ENCODE peak calls at places on chromosome 4, in seven cellular contexts. One of them, this sample, is unnamed.

GRCh38 chr4:85639946-85640345 is 165.0 kb downstream of the ARHGAP24 start:
- DNase-seq in astrocyte: no peak
- DNase-seq in MM.1S: no peak
- DNase-seq in fibroblast of lung: no peak
- DNase-seq in hepatocyte: no peak
- DNase-seq in GM23248: no peak
- DNase-seq in endothelial cell of umbilical vein: no peak
- DNase-seq in this sample: no peak

GRCh38 chr4:171875291-171875690 is 62.1 kb downstream of the GALNTL6 start:
- DNase-seq in astrocyte: no peak
- DNase-seq in MM.1S: no peak
- DNase-seq in fibroblast of lung: no peak
- DNase-seq in hepatocyte: no peak
- DNase-seq in GM23248: no peak
- DNase-seq in endothelial cell of umbilical vein: no peak
- DNase-seq in this sample: no peak

GRCh38 chr4:183349673-183350072 is 27.4 kb upstream of the CLDN24 start:
- DNase-seq in astrocyte: peak; percentile 75
- DNase-seq in MM.1S: no peak
- DNase-seq in fibroblast of lung: peak; percentile 60
- DNase-seq in hepatocyte: no peak
- DNase-seq in GM23248: peak; percentile 89
- DNase-seq in endothelial cell of umbilical vein: no peak
- DNase-seq in this sample: no peak

GRCh38 chr4:186736466-186736865 is 12.8 kb upstream of the FAT1 start:
- DNase-seq in astrocyte: no peak
- DNase-seq in MM.1S: no peak
- DNase-seq in fibroblast of lung: no peak
- DNase-seq in hepatocyte: no peak
- DNase-seq in GM23248: no peak
- DNase-seq in endothelial cell of umbilical vein: no peak
- DNase-seq in this sample: no peak

GRCh38 chr4:166169111-166169510 is 296.1 kb downstream of the TLL1 start:
- DNase-seq in astrocyte: no peak
- DNase-seq in MM.1S: peak; percentile 10
- DNase-seq in fibroblast of lung: no peak
- DNase-seq in hepatocyte: peak; percentile 9
- DNase-seq in GM23248: peak; percentile 21
- DNase-seq in endothelial cell of umbilical vein: no peak
- DNase-seq in this sample: peak; percentile 67

GRCh38 chr4:141797966-141798365 is 161.6 kb downstream of the IL15 start:
- DNase-seq in astrocyte: no peak
- DNase-seq in MM.1S: no peak
- DNase-seq in fibroblast of lung: peak; percentile 37
- DNase-seq in hepatocyte: no peak
- DNase-seq in GM23248: peak; percentile 58
- DNase-seq in endothelial cell of umbilical vein: no peak
- DNase-seq in this sample: no peak

GRCh38 chr4:98546910-98547544 is 111.4 kb downstream of the TSPAN5 start:
- DNase-seq in astrocyte: peak; percentile 66
- DNase-seq in MM.1S: no peak
- DNase-seq in fibroblast of lung: peak; percentile 81
- DNase-seq in hepatocyte: no peak
- DNase-seq in GM23248: peak; percentile 86
- DNase-seq in endothelial cell of umbilical vein: peak; percentile 59
- DNase-seq in this sample: peak; percentile 90

GRCh38 chr4:15182600-15183222 is 180.4 kb downstream of the CPEB2 start:
- DNase-seq in astrocyte: peak; percentile 51
- DNase-seq in MM.1S: no peak
- DNase-seq in fibroblast of lung: no peak
- DNase-seq in hepatocyte: no peak
- DNase-seq in GM23248: peak; percentile 46
- DNase-seq in endothelial cell of umbilical vein: peak; percentile 4
- DNase-seq in this sample: no peak

GRCh38 chr4:67275179-67275750 is 270.0 kb downstream of the CENPC start:
- DNase-seq in astrocyte: no peak
- DNase-seq in MM.1S: no peak
- DNase-seq in fibroblast of lung: no peak
- DNase-seq in hepatocyte: no peak
- DNase-seq in GM23248: no peak
- DNase-seq in endothelial cell of umbilical vein: no peak
- DNase-seq in this sample: no peak

GRCh38 chr4:147846318-147847135 is 114.6 kb downstream of the ARHGAP10 start:
- DNase-seq in astrocyte: no peak
- DNase-seq in MM.1S: no peak
- DNase-seq in fibroblast of lung: peak; percentile 15
- DNase-seq in hepatocyte: no peak
- DNase-seq in GM23248: no peak
- DNase-seq in endothelial cell of umbilical vein: peak; percentile 69
- DNase-seq in this sample: no peak

GRCh38 chr4:87005690-87006461 is 71.1 kb downstream of the AFF1 start:
- DNase-seq in astrocyte: no peak
- DNase-seq in MM.1S: peak; percentile 75
- DNase-seq in fibroblast of lung: peak; percentile 18
- DNase-seq in hepatocyte: no peak
- DNase-seq in GM23248: peak; percentile 54
- DNase-seq in endothelial cell of umbilical vein: peak; percentile 44
- DNase-seq in this sample: no peak

GRCh38 chr4:106019771-106020170 is 124.5 kb downstream of the NPNT start:
- DNase-seq in astrocyte: peak; percentile 68
- DNase-seq in MM.1S: no peak
- DNase-seq in fibroblast of lung: no peak
- DNase-seq in hepatocyte: no peak
- DNase-seq in GM23248: peak; percentile 56
- DNase-seq in endothelial cell of umbilical vein: no peak
- DNase-seq in this sample: no peak

GRCh38 chr4:139745111-139745639 is 79.6 kb downstream of the MGST2 start:
- DNase-seq in astrocyte: no peak
- DNase-seq in MM.1S: no peak
- DNase-seq in fibroblast of lung: no peak
- DNase-seq in hepatocyte: no peak
- DNase-seq in GM23248: no peak
- DNase-seq in endothelial cell of umbilical vein: no peak
- DNase-seq in this sample: no peak

GRCh38 chr4:168811793-168812651 is 198.0 kb downstream of the CBR4 start:
- DNase-seq in astrocyte: peak; percentile 85
- DNase-seq in MM.1S: no peak
- DNase-seq in fibroblast of lung: peak; percentile 73
- DNase-seq in hepatocyte: peak; percentile 41
- DNase-seq in GM23248: peak; percentile 79
- DNase-seq in endothelial cell of umbilical vein: peak; percentile 59
- DNase-seq in this sample: peak; percentile 28

GRCh38 chr4:168769416-168769815 is 240.6 kb downstream of the CBR4 start:
- DNase-seq in astrocyte: peak; percentile 94
- DNase-seq in MM.1S: no peak
- DNase-seq in fibroblast of lung: peak; percentile 58
- DNase-seq in hepatocyte: peak; percentile 31
- DNase-seq in GM23248: peak; percentile 30
- DNase-seq in endothelial cell of umbilical vein: peak; percentile 72
- DNase-seq in this sample: no peak

GRCh38 chr4:47213971-47214370 is 182.6 kb downstream of the GABRB1 start:
- DNase-seq in astrocyte: peak; percentile 98
- DNase-seq in MM.1S: no peak
- DNase-seq in fibroblast of lung: peak; percentile 90
- DNase-seq in hepatocyte: peak; percentile 24
- DNase-seq in GM23248: peak; percentile 67
- DNase-seq in endothelial cell of umbilical vein: no peak
- DNase-seq in this sample: peak; percentile 56

GRCh38 chr4:83604315-83604714 is 68.4 kb downstream of the GPAT3 start:
- DNase-seq in astrocyte: no peak
- DNase-seq in MM.1S: no peak
- DNase-seq in fibroblast of lung: no peak
- DNase-seq in hepatocyte: no peak
- DNase-seq in GM23248: no peak
- DNase-seq in endothelial cell of umbilical vein: no peak
- DNase-seq in this sample: no peak

GRCh38 chr4:188879598-188879997 is 740.4 kb downstream of the TRIML1 start:
- DNase-seq in astrocyte: no peak
- DNase-seq in MM.1S: peak; percentile 60
- DNase-seq in fibroblast of lung: no peak
- DNase-seq in hepatocyte: no peak
- DNase-seq in GM23248: no peak
- DNase-seq in endothelial cell of umbilical vein: no peak
- DNase-seq in this sample: no peak

GRCh38 chr4:139774759-139775487 is 109.3 kb downstream of the MGST2 start:
- DNase-seq in astrocyte: no peak
- DNase-seq in MM.1S: no peak
- DNase-seq in fibroblast of lung: no peak
- DNase-seq in hepatocyte: no peak
- DNase-seq in GM23248: no peak
- DNase-seq in endothelial cell of umbilical vein: no peak
- DNase-seq in this sample: no peak

GRCh38 chr4:183330841-183331240 is 8.6 kb upstream of the CLDN24 start:
- DNase-seq in astrocyte: no peak
- DNase-seq in MM.1S: no peak
- DNase-seq in fibroblast of lung: no peak
- DNase-seq in hepatocyte: no peak
- DNase-seq in GM23248: peak; percentile 50
- DNase-seq in endothelial cell of umbilical vein: no peak
- DNase-seq in this sample: no peak

GRCh38 chr4:3657917-3658913 is 108.0 kb upstream of the ADRA2C start:
- DNase-seq in astrocyte: peak; percentile 53
- DNase-seq in MM.1S: no peak
- DNase-seq in fibroblast of lung: peak; percentile 86
- DNase-seq in hepatocyte: no peak
- DNase-seq in GM23248: peak; percentile 58
- DNase-seq in endothelial cell of umbilical vein: no peak
- DNase-seq in this sample: peak; percentile 51

DNA sequence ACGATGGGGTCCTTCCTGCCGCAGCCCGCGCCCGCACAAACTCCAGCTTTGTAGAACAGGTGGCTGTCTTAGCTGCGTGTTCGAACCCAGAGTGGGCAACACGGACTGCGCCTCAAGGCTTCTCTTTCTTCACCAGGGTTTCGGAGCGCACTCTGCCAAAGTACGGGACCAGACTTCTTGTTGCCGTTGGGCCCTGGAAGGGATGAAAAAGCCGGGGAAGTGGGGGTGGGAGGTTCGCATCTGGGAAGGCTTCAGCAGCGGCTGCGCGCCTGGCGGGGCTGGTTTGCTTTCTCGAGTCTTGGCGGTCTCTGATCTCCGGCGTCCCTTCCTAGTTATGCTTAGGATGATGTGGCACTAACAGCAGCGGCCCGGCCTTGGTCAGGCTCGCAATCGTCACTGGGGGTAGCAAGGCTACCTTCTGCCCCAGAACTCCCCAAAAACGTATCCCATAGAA is 673 bp downstream of the PARM1 start:
- DNase-seq in astrocyte: no peak
- DNase-seq in MM.1S: peak; percentile 53
- DNase-seq in fibroblast of lung: peak; percentile 6
- DNase-seq in hepatocyte: peak; percentile 48
- DNase-seq in GM23248: peak; percentile 30
- DNase-seq in endothelial cell of umbilical vein: peak; percentile 4
- DNase-seq in this sample: peak; percentile 16
- TF ChIP-seq EZH2 in astrocyte: peak; percentile 79
- TF ChIP-seq EZH2 in MM.1S: no peak
- TF ChIP-seq EZH2 in fibroblast of lung: no peak
- TF ChIP-seq EZH2 in hepatocyte: peak; percentile 22
- TF ChIP-seq EZH2 in GM23248: no peak
- TF ChIP-seq EZH2 in endothelial cell of umbilical vein: peak; percentile 77
- TF ChIP-seq EZH2 in this sample: no peak

GRCh38 chr4:1170156-1170804 is 2.1 kb downstream of the SPON2 start:
- DNase-seq in astrocyte: no peak
- DNase-seq in MM.1S: no peak
- DNase-seq in fibroblast of lung: no peak
- DNase-seq in hepatocyte: no peak
- DNase-seq in GM23248: no peak
- DNase-seq in endothelial cell of umbilical vein: no peak
- DNase-seq in this sample: no peak
- H3K27me3 ChIP-seq in astrocyte: peaks cover 24% of the 10 kb centered on the region
- H3K27me3 ChIP-seq in MM.1S: no peaks in the 10 kb centered on the region
- H3K27me3 ChIP-seq in fibroblast of lung: no peaks in the 10 kb centered on the region
- H3K27me3 ChIP-seq in hepatocyte: peaks cover 25% of the 10 kb centered on the region
- H3K27me3 ChIP-seq in GM23248: peaks cover 10% of the 10 kb centered on the region
- H3K27me3 ChIP-seq in endothelial cell of umbilical vein: peaks cover 33% of the 10 kb centered on the region
- H3K27me3 ChIP-seq in this sample: peaks cover 38% of the 10 kb centered on the region

GRCh38 chr4:132498215-132498614 is 650.9 kb upstream of the PCDH10 start:
- DNase-seq in astrocyte: no peak
- DNase-seq in MM.1S: peak; percentile 58
- DNase-seq in fibroblast of lung: no peak
- DNase-seq in hepatocyte: no peak
- DNase-seq in GM23248: no peak
- DNase-seq in endothelial cell of umbilical vein: no peak
- DNase-seq in this sample: no peak

GRCh38 chr4:132488555-132488954 is 660.5 kb upstream of the PCDH10 start:
- DNase-seq in astrocyte: no peak
- DNase-seq in MM.1S: no peak
- DNase-seq in fibroblast of lung: no peak
- DNase-seq in hepatocyte: no peak
- DNase-seq in GM23248: no peak
- DNase-seq in endothelial cell of umbilical vein: no peak
- DNase-seq in this sample: no peak

GRCh38 chr4:132493476-132493875 is 655.6 kb upstream of the PCDH10 start:
- DNase-seq in astrocyte: no peak
- DNase-seq in MM.1S: no peak
- DNase-seq in fibroblast of lung: peak; percentile 18
- DNase-seq in hepatocyte: no peak
- DNase-seq in GM23248: no peak
- DNase-seq in endothelial cell of umbilical vein: no peak
- DNase-seq in this sample: no peak
- H3K27ac ChIP-seq in astrocyte: no peak overlapping the region
- H3K27ac ChIP-seq in MM.1S: no peak overlapping the region
- H3K27ac ChIP-seq in fibroblast of lung: no peak overlapping the region
- H3K27ac ChIP-seq in hepatocyte: no peak overlapping the region
- H3K27ac ChIP-seq in GM23248: no peak overlapping the region
- H3K27ac ChIP-seq in endothelial cell of umbilical vein: no peak overlapping the region
- H3K27ac ChIP-seq in this sample: no peak overlapping the region

GRCh38 chr4:2417196-2417764 is 1.2 kb downstream of the ZFYVE28 start:
- DNase-seq in astrocyte: no peak
- DNase-seq in MM.1S: no peak
- DNase-seq in fibroblast of lung: no peak
- DNase-seq in hepatocyte: peak; percentile 54
- DNase-seq in GM23248: peak; percentile 45
- DNase-seq in endothelial cell of umbilical vein: peak; percentile 32
- DNase-seq in this sample: no peak
- TF ChIP-seq EZH2 in astrocyte: peak; percentile 94
- TF ChIP-seq EZH2 in MM.1S: no peak
- TF ChIP-seq EZH2 in fibroblast of lung: no peak
- TF ChIP-seq EZH2 in hepatocyte: no peak
- TF ChIP-seq EZH2 in GM23248: no peak
- TF ChIP-seq EZH2 in endothelial cell of umbilical vein: no peak
- TF ChIP-seq EZH2 in this sample: no peak

GRCh38 chr4:1409079-1409805 is 3.0 kb upstream of the NKX1-1 start:
- DNase-seq in astrocyte: no peak
- DNase-seq in MM.1S: no peak
- DNase-seq in fibroblast of lung: no peak
- DNase-seq in hepatocyte: no peak
- DNase-seq in GM23248: no peak
- DNase-seq in endothelial cell of umbilical vein: no peak
- DNase-seq in this sample: no peak
- H3K27me3 ChIP-seq in astrocyte: peaks cover 53% of the 10 kb centered on the region
- H3K27me3 ChIP-seq in MM.1S: no peaks in the 10 kb centered on the region
- H3K27me3 ChIP-seq in fibroblast of lung: peaks cover 37% of the 10 kb centered on the region
- H3K27me3 ChIP-seq in hepatocyte: peaks cover 72% of the 10 kb centered on the region
- H3K27me3 ChIP-seq in GM23248: peaks cover 42% of the 10 kb centered on the region
- H3K27me3 ChIP-seq in endothelial cell of umbilical vein: peaks cover 55% of the 10 kb centered on the region
- H3K27me3 ChIP-seq in this sample: peaks cover 96% of the 10 kb centered on the region

DNA sequence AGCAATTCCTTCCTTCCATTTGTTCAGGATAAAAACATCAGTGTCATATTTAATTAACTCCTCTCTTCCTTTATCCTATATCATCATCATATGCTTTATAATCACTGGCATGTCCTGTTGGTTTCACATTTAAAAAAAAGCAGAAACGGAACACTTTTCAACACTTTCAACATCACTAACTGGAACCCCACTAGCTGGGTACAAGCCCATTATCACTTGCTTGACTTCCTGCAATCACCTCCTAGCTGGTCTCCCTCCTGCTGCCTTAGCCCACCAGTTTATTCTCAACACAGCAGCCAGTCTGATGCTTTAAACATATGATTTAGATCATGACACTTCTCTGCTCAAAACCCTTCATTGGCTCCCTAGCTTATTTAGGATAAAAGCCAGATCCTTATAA is 116.4 kb upstream of the LSM6 start:
- DNase-seq in astrocyte: no peak
- DNase-seq in MM.1S: no peak
- DNase-seq in fibroblast of lung: no peak
- DNase-seq in hepatocyte: no peak
- DNase-seq in GM23248: no peak
- DNase-seq in endothelial cell of umbilical vein: no peak
- DNase-seq in this sample: no peak
- H3K27ac ChIP-seq in astrocyte: no peak overlapping the region
- H3K27ac ChIP-seq in MM.1S: no peak overlapping the region
- H3K27ac ChIP-seq in fibroblast of lung: no peak overlapping the region
- H3K27ac ChIP-seq in hepatocyte: no peak overlapping the region
- H3K27ac ChIP-seq in GM23248: no peak overlapping the region
- H3K27ac ChIP-seq in endothelial cell of umbilical vein: no peak overlapping the region
- H3K27ac ChIP-seq in this sample: no peak overlapping the region

This sample was measured in A673.